ENCODE peak calls at places on chromosome 10, in seven cellular contexts. One of them, this sample, is unnamed.

GRCh38 chr10:102675887-102676616 is 31.8 kb downstream of the TRIM8 start:
- DNase-seq in H9: no peak
- DNase-seq in IMR-90: peak
- DNase-seq in neuronal stem cell: peak
- DNase-seq in mesendoderm: no peak
- DNase-seq in H1: no peak
- DNase-seq in mesenchymal stem cell: peak
- DNase-seq in this sample: no peak

GRCh38 chr10:71271626-71272025 is 47.4 kb upstream of the SLC29A3 start:
- DNase-seq in H9: no peak
- DNase-seq in IMR-90: peak
- DNase-seq in neuronal stem cell: no peak
- DNase-seq in mesendoderm: no peak
- DNase-seq in H1: no peak
- DNase-seq in mesenchymal stem cell: no peak
- DNase-seq in this sample: no peak

GRCh38 chr10:28987555-28988320 is 301.1 kb upstream of the LYZL1 start:
- DNase-seq in H9: no peak
- DNase-seq in IMR-90: no peak
- DNase-seq in neuronal stem cell: no peak
- DNase-seq in mesendoderm: no peak
- DNase-seq in H1: no peak
- DNase-seq in mesenchymal stem cell: no peak
- DNase-seq in this sample: no peak

GRCh38 chr10:48511855-48512191 is 93.0 kb downstream of the ARHGAP22 start:
- DNase-seq in H9: peak
- DNase-seq in IMR-90: no peak
- DNase-seq in neuronal stem cell: no peak
- DNase-seq in mesendoderm: no peak
- DNase-seq in H1: no peak
- DNase-seq in mesenchymal stem cell: no peak
- DNase-seq in this sample: no peak

GRCh38 chr10:69068549-69068948 is 19.4 kb upstream of the SRGN start:
- DNase-seq in H9: no peak
- DNase-seq in IMR-90: no peak
- DNase-seq in neuronal stem cell: no peak
- DNase-seq in mesendoderm: no peak
- DNase-seq in H1: no peak
- DNase-seq in mesenchymal stem cell: no peak
- DNase-seq in this sample: no peak

GRCh38 chr10:29858352-29859267 is 200.8 kb downstream of the JCAD start:
- DNase-seq in H9: peak
- DNase-seq in IMR-90: peak
- DNase-seq in neuronal stem cell: peak
- DNase-seq in mesendoderm: peak
- DNase-seq in H1: peak
- DNase-seq in mesenchymal stem cell: peak
- DNase-seq in this sample: peak

GRCh38 chr10:29176845-29177244 is 112.0 kb upstream of the LYZL1 start:
- DNase-seq in H9: no peak
- DNase-seq in IMR-90: no peak
- DNase-seq in neuronal stem cell: no peak
- DNase-seq in mesendoderm: no peak
- DNase-seq in H1: no peak
- DNase-seq in mesenchymal stem cell: no peak
- DNase-seq in this sample: no peak

GRCh38 chr10:102121739-102122372 is 1.7 kb upstream of the LDB1 start:
- DNase-seq in H9: peak
- DNase-seq in IMR-90: peak
- DNase-seq in neuronal stem cell: no peak
- DNase-seq in mesendoderm: peak
- DNase-seq in H1: no peak
- DNase-seq in mesenchymal stem cell: peak
- DNase-seq in this sample: peak

GRCh38 chr10:11260136-11260535 is 242.5 kb downstream of the CELF2 start:
- DNase-seq in H9: no peak
- DNase-seq in IMR-90: no peak
- DNase-seq in neuronal stem cell: no peak
- DNase-seq in mesendoderm: peak
- DNase-seq in H1: no peak
- DNase-seq in mesenchymal stem cell: no peak
- DNase-seq in this sample: no peak

GRCh38 chr10:809671-810350 is 120.3 kb upstream of the DIP2C start:
- DNase-seq in H9: no peak
- DNase-seq in IMR-90: no peak
- DNase-seq in neuronal stem cell: no peak
- DNase-seq in mesendoderm: no peak
- DNase-seq in H1: no peak
- DNase-seq in mesenchymal stem cell: no peak
- DNase-seq in this sample: no peak

GRCh38 chr10:48792687-48793096 is 108.0 kb downstream of the WDFY4 start:
- DNase-seq in H9: no peak
- DNase-seq in IMR-90: peak
- DNase-seq in neuronal stem cell: no peak
- DNase-seq in mesendoderm: no peak
- DNase-seq in H1: no peak
- DNase-seq in mesenchymal stem cell: no peak
- DNase-seq in this sample: no peak

GRCh38 chr10:13560597-13560996 is 26.2 kb upstream of the PRPF18 start:
- DNase-seq in H9: no peak
- DNase-seq in IMR-90: peak
- DNase-seq in neuronal stem cell: no peak
- DNase-seq in mesendoderm: no peak
- DNase-seq in H1: no peak
- DNase-seq in mesenchymal stem cell: no peak
- DNase-seq in this sample: no peak

GRCh38 chr10:58894929-58895328 is 281.5 kb upstream of the PHYHIPL start:
- DNase-seq in H9: no peak
- DNase-seq in IMR-90: no peak
- DNase-seq in neuronal stem cell: no peak
- DNase-seq in mesendoderm: peak
- DNase-seq in H1: no peak
- DNase-seq in mesenchymal stem cell: no peak
- DNase-seq in this sample: no peak

GRCh38 chr10:24556746-24557742 is 166.6 kb downstream of the ARHGAP21 start:
- DNase-seq in H9: peak
- DNase-seq in IMR-90: peak
- DNase-seq in neuronal stem cell: peak
- DNase-seq in mesendoderm: peak
- DNase-seq in H1: no peak
- DNase-seq in mesenchymal stem cell: peak
- DNase-seq in this sample: peak

GRCh38 chr10:121368347-121369025 is 229.8 kb downstream of the FGFR2 start:
- DNase-seq in H9: no peak
- DNase-seq in IMR-90: no peak
- DNase-seq in neuronal stem cell: no peak
- DNase-seq in mesendoderm: no peak
- DNase-seq in H1: no peak
- DNase-seq in mesenchymal stem cell: no peak
- DNase-seq in this sample: peak

GRCh38 chr10:42753126-42753506 is 29.5 kb upstream of the BMS1 start:
- DNase-seq in H9: peak
- DNase-seq in IMR-90: peak
- DNase-seq in neuronal stem cell: peak
- DNase-seq in mesendoderm: peak
- DNase-seq in H1: peak
- DNase-seq in mesenchymal stem cell: peak
- DNase-seq in this sample: peak

GRCh38 chr10:63412304-63412703 is 53.5 kb downstream of the JMJD1C start:
- DNase-seq in H9: no peak
- DNase-seq in IMR-90: no peak
- DNase-seq in neuronal stem cell: no peak
- DNase-seq in mesendoderm: no peak
- DNase-seq in H1: no peak
- DNase-seq in mesenchymal stem cell: no peak
- DNase-seq in this sample: no peak

GRCh38 chr10:43861966-43862751 is 213.5 kb upstream of the ZNF32 start:
- DNase-seq in H9: no peak
- DNase-seq in IMR-90: peak
- DNase-seq in neuronal stem cell: no peak
- DNase-seq in mesendoderm: no peak
- DNase-seq in H1: no peak
- DNase-seq in mesenchymal stem cell: peak
- DNase-seq in this sample: peak

GRCh38 chr10:60480865-60481563 is 91.3 kb upstream of the ANK3 start:
- DNase-seq in H9: no peak
- DNase-seq in IMR-90: peak
- DNase-seq in neuronal stem cell: no peak
- DNase-seq in mesendoderm: no peak
- DNase-seq in H1: no peak
- DNase-seq in mesenchymal stem cell: peak
- DNase-seq in this sample: no peak

GRCh38 chr10:110524179-110524863 is 26.6 kb downstream of the DUSP5 start:
- DNase-seq in H9: no peak
- DNase-seq in IMR-90: no peak
- DNase-seq in neuronal stem cell: no peak
- DNase-seq in mesendoderm: no peak
- DNase-seq in H1: no peak
- DNase-seq in mesenchymal stem cell: no peak
- DNase-seq in this sample: no peak

GRCh38 chr10:4061441-4061951 is 276.5 kb upstream of the KLF6 start:
- DNase-seq in H9: no peak
- DNase-seq in IMR-90: no peak
- DNase-seq in neuronal stem cell: no peak
- DNase-seq in mesendoderm: no peak
- DNase-seq in H1: no peak
- DNase-seq in mesenchymal stem cell: peak
- DNase-seq in this sample: no peak

DNA sequence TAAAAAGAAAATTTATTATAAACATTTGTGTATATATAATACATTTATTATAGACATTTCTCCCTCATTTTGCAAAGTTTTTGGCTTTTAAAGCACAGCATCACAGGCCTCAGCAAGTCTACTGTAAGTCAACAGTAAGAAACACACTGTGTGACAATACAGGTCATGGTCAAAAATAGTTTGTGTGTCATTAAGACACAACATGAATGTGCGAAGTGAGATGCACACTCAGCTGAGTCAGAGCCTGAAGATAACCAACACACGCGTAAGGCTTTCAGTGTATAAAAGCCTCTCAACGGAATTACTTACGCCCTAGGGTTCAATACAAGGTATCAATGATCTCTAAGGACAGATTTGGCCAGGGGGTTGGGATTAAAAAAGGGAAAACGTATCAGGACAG is 157.6 kb downstream of the PIP4K2A start:
- DNase-seq in H9: no peak
- DNase-seq in IMR-90: no peak
- DNase-seq in neuronal stem cell: no peak
- DNase-seq in mesendoderm: no peak
- DNase-seq in H1: no peak
- DNase-seq in mesenchymal stem cell: no peak
- DNase-seq in this sample: no peak
- H3K23ac ChIP-seq in H9: no peak
- H3K23ac ChIP-seq in IMR-90: no peak
- H3K23ac ChIP-seq in neuronal stem cell: no peak
- H3K23ac ChIP-seq in mesendoderm: no peak
- H3K23ac ChIP-seq in H1: no peak
- H3K23ac ChIP-seq in mesenchymal stem cell: no peak
- H3K23ac ChIP-seq in this sample: no peak

GRCh38 chr10:118108194-118109026 is 61.7 kb upstream of the RAB11FIP2 start:
- DNase-seq in H9: no peak
- DNase-seq in IMR-90: no peak
- DNase-seq in neuronal stem cell: peak
- DNase-seq in mesendoderm: no peak
- DNase-seq in H1: no peak
- DNase-seq in mesenchymal stem cell: no peak
- DNase-seq in this sample: no peak

GRCh38 chr10:118106426-118106825 is 59.7 kb upstream of the RAB11FIP2 start:
- DNase-seq in H9: no peak
- DNase-seq in IMR-90: peak
- DNase-seq in neuronal stem cell: no peak
- DNase-seq in mesendoderm: peak
- DNase-seq in H1: peak
- DNase-seq in mesenchymal stem cell: peak
- DNase-seq in this sample: peak

GRCh38 chr10:118107541-118107940 is 60.8 kb upstream of the RAB11FIP2 start:
- DNase-seq in H9: no peak
- DNase-seq in IMR-90: no peak
- DNase-seq in neuronal stem cell: no peak
- DNase-seq in mesendoderm: no peak
- DNase-seq in H1: no peak
- DNase-seq in mesenchymal stem cell: no peak
- DNase-seq in this sample: no peak

GRCh38 chr10:118110750-118111149 is 64.0 kb upstream of the RAB11FIP2 start:
- DNase-seq in H9: no peak
- DNase-seq in IMR-90: no peak
- DNase-seq in neuronal stem cell: no peak
- DNase-seq in mesendoderm: no peak
- DNase-seq in H1: no peak
- DNase-seq in mesenchymal stem cell: no peak
- DNase-seq in this sample: no peak

DNA sequence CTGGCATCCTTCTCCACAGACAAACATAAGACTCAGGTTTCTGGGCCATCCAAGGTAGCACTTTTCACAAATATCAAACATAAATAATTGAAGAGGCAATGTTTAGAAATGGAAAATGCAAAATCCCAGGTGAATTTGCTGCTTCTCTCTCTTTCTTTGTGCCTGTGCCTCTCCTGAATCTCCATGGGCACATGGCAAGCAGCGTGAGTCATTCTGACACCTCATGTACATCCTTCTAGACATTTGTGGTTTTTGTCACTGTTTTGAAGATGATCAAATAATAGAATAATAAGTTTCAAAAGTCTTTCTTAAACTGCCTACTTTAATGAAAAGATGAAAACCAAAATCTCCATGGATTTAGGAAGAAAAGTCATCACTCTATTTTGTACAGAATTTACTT is 60.3 kb upstream of the RAB11FIP2 start:
- DNase-seq in H9: no peak
- DNase-seq in IMR-90: no peak
- DNase-seq in neuronal stem cell: no peak
- DNase-seq in mesendoderm: no peak
- DNase-seq in H1: no peak
- DNase-seq in mesenchymal stem cell: no peak
- DNase-seq in this sample: no peak
- H3K23ac ChIP-seq in H9: no peak
- H3K23ac ChIP-seq in IMR-90: no peak
- H3K23ac ChIP-seq in neuronal stem cell: no peak
- H3K23ac ChIP-seq in mesendoderm: no peak
- H3K23ac ChIP-seq in H1: no peak
- H3K23ac ChIP-seq in mesenchymal stem cell: no peak
- H3K23ac ChIP-seq in this sample: no peak

GRCh38 chr10:103855424-103855823 is at the start of gene SH3PXD2A:
- DNase-seq in H9: peak
- DNase-seq in IMR-90: no peak
- DNase-seq in neuronal stem cell: peak
- DNase-seq in mesendoderm: peak
- DNase-seq in H1: no peak
- DNase-seq in mesenchymal stem cell: peak
- DNase-seq in this sample: peak
- H3K23ac ChIP-seq in H9: no peak
- H3K23ac ChIP-seq in IMR-90: peak
- H3K23ac ChIP-seq in neuronal stem cell: no peak
- H3K23ac ChIP-seq in mesendoderm: peak
- H3K23ac ChIP-seq in H1: no peak
- H3K23ac ChIP-seq in mesenchymal stem cell: no peak
- H3K23ac ChIP-seq in this sample: no peak

DNA sequence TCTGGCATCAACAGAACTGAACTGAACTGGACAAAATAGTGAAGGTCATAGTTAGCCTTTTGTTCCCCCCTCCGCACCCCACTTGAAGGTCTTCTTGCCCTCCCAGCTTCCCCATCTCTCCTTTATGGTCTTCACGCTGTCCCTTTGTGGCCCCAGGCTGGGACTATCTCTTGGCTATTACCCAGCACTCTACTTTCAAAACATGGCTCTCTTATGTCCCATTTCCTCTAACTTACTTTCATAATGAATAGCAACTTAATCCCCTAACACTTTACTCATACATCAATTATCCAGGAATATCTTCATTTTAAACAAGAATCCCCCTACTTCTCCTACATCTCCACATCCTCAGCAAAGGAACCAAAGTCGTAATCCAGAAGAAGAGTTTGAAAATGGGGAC is 135.3 kb upstream of the ITGB1 start:
- DNase-seq in H9: no peak
- DNase-seq in IMR-90: no peak
- DNase-seq in neuronal stem cell: no peak
- DNase-seq in mesendoderm: no peak
- DNase-seq in H1: no peak
- DNase-seq in mesenchymal stem cell: no peak
- DNase-seq in this sample: no peak
- H3K23ac ChIP-seq in H9: no peak
- H3K23ac ChIP-seq in IMR-90: no peak
- H3K23ac ChIP-seq in neuronal stem cell: no peak
- H3K23ac ChIP-seq in mesendoderm: no peak
- H3K23ac ChIP-seq in H1: no peak
- H3K23ac ChIP-seq in mesenchymal stem cell: no peak
- H3K23ac ChIP-seq in this sample: no peak